ENCODE peak calls at places on chromosomes 5 and 9, in five cellular contexts. O is memory B cell, N is GM03348, U is NCI-H524, I is SHP77 treated with DMSO at 0.1 percent for 48 hours. G is an unnamed sample.

GRCh38 chr5:142280066-142281011 is 44.5 kb downstream of the SPRY4 start:
- DNase-seq in O (no peak), N (no peak), U (no peak), I (no peak), G (peak; percentile 55)

GRCh38 chr5:172733179-172733973 is 37.6 kb downstream of the DUSP1 start:
- DNase-seq in O (no peak), N (peak; percentile 95), U (no peak), I (no peak), G (no peak)

GRCh38 chr5:13640270-13640669 is 304.2 kb downstream of the DNAH5 start:
- DNase-seq in O (no peak), N (no peak), U (no peak), I (no peak), G (no peak)

GRCh38 chr5:16616536-16617271 is at the start of gene RETREG1:
- DNase-seq in O (peak; percentile 72), N (peak; percentile 78), U (peak; percentile 55), I (no peak), G (peak; percentile 52)

GRCh38 chr9:751137-752051 is 90.1 kb upstream of the DMRT1 start:
- DNase-seq in O (no peak), N (peak; percentile 27), U (no peak), I (no peak), G (no peak)

GRCh38 chr9:93319992-93320490 is 131.4 kb upstream of the FAM120A start:
- DNase-seq in O (no peak), N (no peak), U (no peak), I (peak; percentile 5), G (no peak)

GRCh38 chr9:122374885-122375420 is 4.1 kb downstream of the PTGS1 start:
- DNase-seq in O (no peak), N (peak; percentile 94), U (no peak), I (no peak), G (peak; percentile 37)

GRCh38 chr5:50958852-50959457 is 292.5 kb downstream of the PARP8 start:
- DNase-seq in O (no peak), N (peak; percentile 51), U (peak; percentile 27), I (no peak), G (peak; percentile 20)

GRCh38 chr9:104367507-104367906 is 136.6 kb upstream of the OR13F1 start:
- DNase-seq in O (no peak), N (no peak), U (no peak), I (no peak), G (no peak)

G was measured in HEK293T.